ENCODE peak calls at places on chromosomes 13 and 19, in five cellular contexts. O, Z, L, S and X are unnamed samples.

GRCh38 chr13:33153421-33154381 is 131.9 kb downstream of the STARD13 start:
- DNase-seq in Z (peak), S (no peak), L (no peak), O (no peak), X (no peak)

GRCh38 chr13:54092686-54093085 is 1064.1 kb downstream of the OLFM4 start:
- DNase-seq in O (no peak), Z (no peak), S (no peak), L (no peak), X (no peak)

GRCh38 chr13:113816925-113817859 is 46.7 kb downstream of the GAS6 start:
- DNase-seq in S (peak), L (peak), Z (peak), O (peak), X (peak)

GRCh38 chr13:73741111-73741510 is 393.1 kb downstream of the KLF12 start:
- DNase-seq in O (no peak), Z (no peak), L (no peak), S (no peak), X (no peak)

GRCh38 chr13:42007844-42008243 is 40.6 kb upstream of the DGKH start:
- DNase-seq in L (no peak), Z (no peak), S (no peak), O (no peak), X (no peak)

GRCh38 chr13:30857018-30857417 is 49.1 kb upstream of the MEDAG start:
- DNase-seq in L (no peak), O (no peak), Z (no peak), S (no peak), X (no peak)

GRCh38 chr13:29508130-29508873 is 87.2 kb downstream of the SLC7A1 start:
- DNase-seq in S (peak), O (peak), Z (peak), L (peak), X (peak)

GRCh38 chr19:49436381-49437017 is 4.8 kb downstream of the SLC17A7 start:
- DNase-seq in O (peak), L (no peak), S (no peak), Z (peak), X (peak)

GRCh38 chr19:1067341-1068103 is 555 bp downstream of the ARHGAP45 start:
- DNase-seq in S (no peak), L (no peak), O (peak), Z (no peak), X (peak)

GRCh38 chr19:1360818-1361461 is 22.8 kb upstream of the NDUFS7 start:
- DNase-seq in O (no peak), L (no peak), S (peak), Z (peak), X (no peak)